ENCODE peak calls at places on chromosomes 13 and 19, in ten cellular contexts. F is renal cortical epithelial cell, L is Calu3, N is heart left ventricle, Q is neuronal stem cell, I is GM13977, H is D341Med, K is LHCN-M2, C is NCI-H69, Y is sciatic nerve. M is an unnamed sample.

GRCh38 chr19:10549733-10550132 is 6.0 kb downstream of the ATG4D start:
- DNase-seq in C (peak; percentile 15), K (no peak), I (no peak), L (no peak), Y (no peak), F (no peak), N (no peak), H (no peak), Q (no peak), M (no peak)

GRCh38 chr19:15195987-15196682 is 4.7 kb downstream of the NOTCH3 start:
- DNase-seq in F (no peak), H (no peak), L (peak; percentile 94), C (peak; percentile 92), N (no peak), K (no peak), Q (no peak), Y (peak; percentile 63), I (no peak), M (no peak)

GRCh38 chr19:49210108-49210900 is 52.7 kb downstream of the TRPM4 start:
- DNase-seq in Y (peak; percentile 83), C (no peak), H (no peak), K (no peak), Q (peak; percentile 57), N (no peak), L (peak; percentile 34), F (no peak), I (no peak), M (no peak)

GRCh38 chr13:46795321-46795720 is 1.6 kb downstream of the ESD start:
- DNase-seq in K (no peak), F (no peak), N (no peak), L (no peak), Q (no peak), I (no peak), Y (no peak), H (peak; percentile 59), C (peak; percentile 1), M (no peak)

GRCh38 chr13:21435710-21436151 is 23.4 kb downstream of the ZDHHC20 start:
- DNase-seq in L (peak; percentile 54), N (peak; percentile 79), I (peak; percentile 44), Y (no peak), C (peak; percentile 2), H (no peak), Q (no peak), F (peak; percentile 97), K (peak; percentile 89), M (peak; percentile 50)

GRCh38 chr13:97425570-97425969 is 8.4 kb upstream of the RAP2A start:
- DNase-seq in F (no peak), I (no peak), L (no peak), Q (no peak), C (no peak), H (no peak), K (no peak), Y (no peak), N (no peak), M (no peak)

GRCh38 chr19:53004242-53004641 is 9.5 kb upstream of the ERVV-1 start:
- DNase-seq in K (no peak), I (no peak), F (no peak), Y (no peak), Q (no peak), N (no peak), C (no peak), L (no peak), H (no peak), M (no peak)

GRCh38 chr19:50311723-50312635 is 17.2 kb downstream of the KCNC3 start:
- DNase-seq in C (peak; percentile 78), K (no peak), L (no peak), Q (no peak), Y (no peak), N (no peak), H (peak; percentile 95), F (no peak), I (no peak), M (no peak)

GRCh38 chr19:55301459-55302331 is 17.9 kb downstream of the BRSK1 start:
- DNase-seq in H (peak; percentile 99), L (peak; percentile 96), C (peak; percentile 89), F (peak; percentile 46), I (peak; percentile 97), Q (peak; percentile 91), K (peak; percentile 67), Y (peak; percentile 95), N (peak; percentile 90), M (peak; percentile 56)

GRCh38 chr13:27170221-27170520 is 1.4 kb downstream of the USP12 start:
- DNase-seq in F (no peak), N (no peak), Y (no peak), Q (no peak), H (no peak), I (peak; percentile 67), L (no peak), K (peak; percentile 65), C (no peak), M (peak; percentile 25)

GRCh38 chr13:38753878-38754277 is 67.0 kb downstream of the FREM2 start:
- DNase-seq in H (no peak), Q (no peak), Y (no peak), K (no peak), N (no peak), L (no peak), I (no peak), C (peak; percentile 15), F (no peak), M (no peak)

GRCh38 chr13:31046711-31047279 is 114.3 kb downstream of the TEX26 start:
- DNase-seq in I (no peak), Y (no peak), C (peak; percentile 96), Q (no peak), L (no peak), N (no peak), H (no peak), F (peak; percentile 52), K (peak; percentile 88), M (no peak)

GRCh38 chr19:41971363-41971762 is 12.2 kb upstream of the RABAC1 start:
- DNase-seq in L (no peak), I (no peak), Q (no peak), K (no peak), C (no peak), H (no peak), F (no peak), Y (no peak), N (no peak), M (no peak)

GRCh38 chr19:53808710-53809125 is 15.4 kb downstream of the NLRP12 start:
- DNase-seq in F (no peak), C (peak; percentile 18), Y (no peak), K (peak; percentile 45), I (no peak), N (no peak), Q (no peak), H (no peak), L (peak; percentile 38), M (peak; percentile 49)

GRCh38 chr13:63481334-63481733 is 2065.7 kb upstream of the PCDH20 start:
- DNase-seq in N (no peak), C (peak; percentile 66), Y (no peak), L (no peak), F (no peak), Q (no peak), H (peak; percentile 59), I (no peak), K (no peak), M (no peak)

GRCh38 chr13:101875717-101876393 is 423.4 kb downstream of the ITGBL1 start:
- DNase-seq in Q (no peak), F (peak; percentile 89), Y (no peak), I (no peak), H (no peak), K (peak; percentile 94), N (no peak), L (peak; percentile 53), C (peak; percentile 92), M (peak; percentile 42)

GRCh38 chr19:46890423-46891170 is 29.8 kb downstream of the ARHGAP35 start:
- DNase-seq in I (no peak), C (peak; percentile 45), N (no peak), Q (no peak), K (peak; percentile 77), F (peak; percentile 91), L (peak; percentile 53), H (no peak), Y (no peak), M (peak; percentile 27)

GRCh38 chr13:50104493-50104892 is 89.2 kb downstream of the KCNRG start:
- DNase-seq in Q (no peak), H (no peak), I (no peak), C (no peak), N (no peak), Y (no peak), F (peak; percentile 36), L (no peak), K (no peak), M (no peak)

GRCh38 chr19:2634228-2634951 is 68.1 kb downstream of the GNG7 start:
- DNase-seq in K (no peak), Q (no peak), Y (no peak), L (no peak), I (no peak), C (no peak), F (peak; percentile 39), N (peak; percentile 85), H (no peak), M (no peak)

GRCh38 chr13:41835871-41836270 is 125.0 kb downstream of the VWA8 start:
- DNase-seq in K (no peak), N (no peak), L (no peak), Y (no peak), I (no peak), H (no peak), F (no peak), C (no peak), Q (no peak), M (no peak)

GRCh38 chr13:72535076-72535475 is 192.4 kb downstream of the MZT1 start:
- DNase-seq in F (no peak), C (peak; percentile 23), L (no peak), K (no peak), N (no peak), H (no peak), Y (no peak), I (no peak), Q (no peak), M (no peak)

GRCh38 chr13:30855569-30855968 is 50.5 kb upstream of the MEDAG start:
- DNase-seq in H (no peak), F (no peak), N (no peak), L (no peak), Y (no peak), Q (no peak), C (no peak), K (no peak), I (no peak), M (no peak)

GRCh38 chr13:105914637-105915036 is 620.8 kb downstream of the EFNB2 start:
- DNase-seq in Q (no peak), L (no peak), K (peak; percentile 89), I (no peak), F (no peak), Y (no peak), H (no peak), N (no peak), C (no peak), M (no peak)

GRCh38 chr19:43777163-43777700 is 3.5 kb downstream of the KCNN4 start:
- DNase-seq in Q (no peak), H (no peak), F (peak; percentile 78), C (peak; percentile 71), K (no peak), L (peak; percentile 73), N (no peak), I (peak; percentile 67), Y (no peak), M (peak; percentile 15)

GRCh38 chr13:101514695-101515275 is 62.3 kb downstream of the ITGBL1 start:
- DNase-seq in Q (peak; percentile 21), N (no peak), K (peak; percentile 65), H (peak; percentile 32), I (peak; percentile 9), F (peak; percentile 73), L (peak; percentile 28), C (peak; percentile 84), Y (no peak), M (peak; percentile 34)

GRCh38 chr13:67803118-67803517 is 573.0 kb upstream of the PCDH9 start:
- DNase-seq in C (peak; percentile 87), F (no peak), N (no peak), Y (no peak), K (no peak), L (no peak), Q (no peak), I (no peak), H (no peak), M (no peak)

GRCh38 chr19:45547211-45547770 is 37.3 kb downstream of the OPA3 start:
- DNase-seq in F (no peak), C (no peak), Q (no peak), I (no peak), N (no peak), K (no peak), Y (no peak), L (no peak), H (no peak), M (no peak)

GRCh38 chr13:42377640-42378382 is 105.9 kb downstream of the AKAP11 start:
- DNase-seq in I (peak; percentile 41), H (no peak), L (no peak), F (no peak), C (peak; percentile 41), N (no peak), Y (no peak), Q (no peak), K (peak; percentile 83), M (no peak)